ENCODE peak calls at places on chromosomes 13 and 19, in nine cellular contexts. One of them, this sample, is unnamed.
A peak's percentile ranks its signal among the peaks of the same experiment; 100 is the strongest.

GRCh38 chr19:738509-739128 is 12.3 kb upstream of the MISP start:
- DNase-seq in DMS153: no peak
- DNase-seq in neural crest cell: no peak
- DNase-seq in CD8-positive, alpha-beta memory T cell: no peak
- DNase-seq in HuH-7.5: peak; percentile 100
- DNase-seq in NCI-H2081: no peak
- DNase-seq in caudate nucleus: no peak
- DNase-seq in activated CD4-positive, CD25-positive, alpha-beta regulatory T cell: no peak
- DNase-seq in Caco-2: peak; percentile 87
- DNase-seq in this sample: no peak

GRCh38 chr13:96650301-96650886 is 343.9 kb downstream of the OXGR1 start:
- DNase-seq in DMS153: no peak
- DNase-seq in neural crest cell: no peak
- DNase-seq in CD8-positive, alpha-beta memory T cell: no peak
- DNase-seq in HuH-7.5: no peak
- DNase-seq in NCI-H2081: no peak
- DNase-seq in caudate nucleus: no peak
- DNase-seq in activated CD4-positive, CD25-positive, alpha-beta regulatory T cell: no peak
- DNase-seq in Caco-2: no peak
- DNase-seq in this sample: no peak

GRCh38 chr19:37931941-37932655 is 25.1 kb downstream of the SIPA1L3 start:
- DNase-seq in DMS153: peak; percentile 93
- DNase-seq in neural crest cell: peak; percentile 14
- DNase-seq in CD8-positive, alpha-beta memory T cell: no peak
- DNase-seq in HuH-7.5: peak; percentile 66
- DNase-seq in NCI-H2081: peak; percentile 90
- DNase-seq in caudate nucleus: peak; percentile 6
- DNase-seq in activated CD4-positive, CD25-positive, alpha-beta regulatory T cell: no peak
- DNase-seq in Caco-2: peak; percentile 94
- DNase-seq in this sample: peak; percentile 96

GRCh38 chr13:27794921-27795717 is 2.8 kb downstream of the GSX1 start:
- DNase-seq in DMS153: no peak
- DNase-seq in neural crest cell: no peak
- DNase-seq in CD8-positive, alpha-beta memory T cell: no peak
- DNase-seq in HuH-7.5: no peak
- DNase-seq in NCI-H2081: no peak
- DNase-seq in caudate nucleus: no peak
- DNase-seq in activated CD4-positive, CD25-positive, alpha-beta regulatory T cell: no peak
- DNase-seq in Caco-2: no peak
- DNase-seq in this sample: no peak

GRCh38 chr13:28707629-28708427 is 10.9 kb downstream of the SLC46A3 start:
- DNase-seq in DMS153: no peak
- DNase-seq in neural crest cell: no peak
- DNase-seq in CD8-positive, alpha-beta memory T cell: no peak
- DNase-seq in HuH-7.5: no peak
- DNase-seq in NCI-H2081: no peak
- DNase-seq in caudate nucleus: no peak
- DNase-seq in activated CD4-positive, CD25-positive, alpha-beta regulatory T cell: no peak
- DNase-seq in Caco-2: no peak
- DNase-seq in this sample: no peak

GRCh38 chr19:15371786-15372380 is 7.7 kb downstream of the AKAP8 start:
- DNase-seq in DMS153: no peak
- DNase-seq in neural crest cell: no peak
- DNase-seq in CD8-positive, alpha-beta memory T cell: no peak
- DNase-seq in HuH-7.5: no peak
- DNase-seq in NCI-H2081: no peak
- DNase-seq in caudate nucleus: no peak
- DNase-seq in activated CD4-positive, CD25-positive, alpha-beta regulatory T cell: no peak
- DNase-seq in Caco-2: no peak
- DNase-seq in this sample: no peak

GRCh38 chr13:47903836-47904235 is 97.2 kb downstream of the SUCLA2 start:
- DNase-seq in DMS153: peak; percentile 31
- DNase-seq in neural crest cell: no peak
- DNase-seq in CD8-positive, alpha-beta memory T cell: no peak
- DNase-seq in HuH-7.5: no peak
- DNase-seq in NCI-H2081: no peak
- DNase-seq in caudate nucleus: no peak
- DNase-seq in activated CD4-positive, CD25-positive, alpha-beta regulatory T cell: no peak
- DNase-seq in Caco-2: no peak
- DNase-seq in this sample: no peak

GRCh38 chr19:53085496-53085895 is 17.7 kb downstream of the ZNF160 start:
- DNase-seq in DMS153: no peak
- DNase-seq in neural crest cell: no peak
- DNase-seq in CD8-positive, alpha-beta memory T cell: no peak
- DNase-seq in HuH-7.5: no peak
- DNase-seq in NCI-H2081: no peak
- DNase-seq in caudate nucleus: no peak
- DNase-seq in activated CD4-positive, CD25-positive, alpha-beta regulatory T cell: no peak
- DNase-seq in Caco-2: no peak
- DNase-seq in this sample: no peak

GRCh38 chr13:80408270-80408669 is 67.3 kb upstream of the SPRY2 start:
- DNase-seq in DMS153: no peak
- DNase-seq in neural crest cell: no peak
- DNase-seq in CD8-positive, alpha-beta memory T cell: no peak
- DNase-seq in HuH-7.5: no peak
- DNase-seq in NCI-H2081: no peak
- DNase-seq in caudate nucleus: no peak
- DNase-seq in activated CD4-positive, CD25-positive, alpha-beta regulatory T cell: no peak
- DNase-seq in Caco-2: peak; percentile 44
- DNase-seq in this sample: peak; percentile 3

GRCh38 chr13:100497394-100497793 is 91.2 kb downstream of the GGACT start:
- DNase-seq in DMS153: no peak
- DNase-seq in neural crest cell: no peak
- DNase-seq in CD8-positive, alpha-beta memory T cell: no peak
- DNase-seq in HuH-7.5: no peak
- DNase-seq in NCI-H2081: no peak
- DNase-seq in caudate nucleus: no peak
- DNase-seq in activated CD4-positive, CD25-positive, alpha-beta regulatory T cell: no peak
- DNase-seq in Caco-2: no peak
- DNase-seq in this sample: no peak

GRCh38 chr19:13091400-13092161 is 11.1 kb downstream of the LYL1 start:
- DNase-seq in DMS153: no peak
- DNase-seq in neural crest cell: no peak
- DNase-seq in CD8-positive, alpha-beta memory T cell: no peak
- DNase-seq in HuH-7.5: no peak
- DNase-seq in NCI-H2081: no peak
- DNase-seq in caudate nucleus: peak; percentile 52
- DNase-seq in activated CD4-positive, CD25-positive, alpha-beta regulatory T cell: no peak
- DNase-seq in Caco-2: no peak
- DNase-seq in this sample: peak; percentile 36

GRCh38 chr19:1763648-1764292 is 10.5 kb downstream of the ONECUT3 start:
- DNase-seq in DMS153: no peak
- DNase-seq in neural crest cell: no peak
- DNase-seq in CD8-positive, alpha-beta memory T cell: no peak
- DNase-seq in HuH-7.5: no peak
- DNase-seq in NCI-H2081: no peak
- DNase-seq in caudate nucleus: no peak
- DNase-seq in activated CD4-positive, CD25-positive, alpha-beta regulatory T cell: no peak
- DNase-seq in Caco-2: no peak
- DNase-seq in this sample: no peak

This sample was measured in A549.